ENCODE peak calls at places on chromosome 15, in four cellular contexts. W is GM23248; K is thoracic aorta; D is naive thymus-derived CD4-positive, alpha-beta T cell. Y is an unnamed sample.

GRCh38 chr15:93088981-93089854 is at the start of gene RGMA:
- DNase-seq in W (peak; percentile 23), K (no peak), D (no peak), Y (no peak)

GRCh38 chr15:100893964-100894295 is 14.3 kb downstream of the ALDH1A3 start:
- DNase-seq in W (no peak), K (no peak), D (no peak), Y (no peak)

GRCh38 chr15:99051308-99051707 is 43.7 kb upstream of the PGPEP1L start:
- DNase-seq in W (no peak), K (no peak), D (no peak), Y (no peak)

GRCh38 chr15:75043509-75044257 is 20.3 kb downstream of the PPCDC start:
- DNase-seq in W (peak; percentile 100), K (peak; percentile 93), D (no peak), Y (peak; percentile 99)

GRCh38 chr15:54789377-54789776 is 407.4 kb downstream of the RSL24D1 start:
- DNase-seq in W (no peak), K (no peak), D (no peak), Y (no peak)

GRCh38 chr15:70083423-70083822 is 14.3 kb downstream of the TLE3 start:
- DNase-seq in W (no peak), K (no peak), D (no peak), Y (no peak)

GRCh38 chr15:73941871-73942635 is 15.8 kb downstream of the LOXL1 start:
- DNase-seq in W (no peak), K (no peak), D (no peak), Y (peak; percentile 64)

GRCh38 chr15:52183562-52184173 is 7.5 kb downstream of the GNB5 start:
- DNase-seq in W (peak; percentile 70), K (no peak), D (no peak), Y (no peak)

GRCh38 chr15:35293353-35294130 is 208.4 kb upstream of the NANOGP8 start:
- DNase-seq in W (peak; percentile 82), K (no peak), D (no peak), Y (no peak)

GRCh38 chr15:88900309-88900981 is 5.1 kb upstream of the HAPLN3 start:
- DNase-seq in W (peak; percentile 73), K (no peak), D (no peak), Y (no peak)

GRCh38 chr15:90095521-90095959 is 6.7 kb downstream of the IDH2 start:
- DNase-seq in W (no peak), K (no peak), D (no peak), Y (no peak)
- H3K4me1 ChIP-seq in W (peaks cover 38% of the 10 kb centered on the region), K (peaks cover 47% of the 10 kb centered on the region), D (peaks cover 56% of the 10 kb centered on the region), Y (peaks cover 26% of the 10 kb centered on the region)

DNA sequence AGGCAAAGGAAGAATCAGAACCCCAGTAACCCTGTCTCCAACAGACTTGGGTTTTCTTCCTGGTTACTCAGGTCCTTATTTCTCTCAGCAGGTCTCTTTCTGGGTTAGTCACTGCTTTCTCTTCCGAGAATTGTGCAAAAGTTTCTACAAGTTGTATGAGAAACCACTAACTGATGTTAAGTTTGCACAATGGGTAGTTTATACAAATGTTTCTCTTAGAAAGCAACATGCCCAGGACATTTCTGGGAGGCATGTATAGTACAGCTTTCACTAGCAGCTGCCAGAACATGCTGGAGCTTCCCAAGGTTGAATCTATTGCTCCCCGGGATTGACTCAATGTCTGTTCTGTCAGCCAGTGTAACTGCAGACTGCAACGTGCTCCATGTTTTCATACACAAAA is 887.7 kb downstream of the MCTP2 start:
- DNase-seq in W (peak; percentile 13), K (no peak), D (no peak), Y (no peak)
- H3K9me3 ChIP-seq in W (no peaks in the 10 kb centered on the region), K (no peaks in the 10 kb centered on the region), D (no peaks in the 10 kb centered on the region), Y (no peaks in the 10 kb centered on the region)

GRCh38 chr15:39236375-39236774 is 344.5 kb upstream of the THBS1 start:
- DNase-seq in W (no peak), K (no peak), D (no peak), Y (no peak)

GRCh38 chr15:39232512-39232911 is 348.4 kb upstream of the THBS1 start:
- DNase-seq in W (peak; percentile 93), K (no peak), D (no peak), Y (no peak)

GRCh38 chr15:39239562-39239961 is 341.3 kb upstream of the THBS1 start:
- DNase-seq in W (peak; percentile 48), K (no peak), D (no peak), Y (no peak)

GRCh38 chr15:39238443-39238842 is 342.4 kb upstream of the THBS1 start:
- DNase-seq in W (no peak), K (no peak), D (no peak), Y (no peak)

DNA sequence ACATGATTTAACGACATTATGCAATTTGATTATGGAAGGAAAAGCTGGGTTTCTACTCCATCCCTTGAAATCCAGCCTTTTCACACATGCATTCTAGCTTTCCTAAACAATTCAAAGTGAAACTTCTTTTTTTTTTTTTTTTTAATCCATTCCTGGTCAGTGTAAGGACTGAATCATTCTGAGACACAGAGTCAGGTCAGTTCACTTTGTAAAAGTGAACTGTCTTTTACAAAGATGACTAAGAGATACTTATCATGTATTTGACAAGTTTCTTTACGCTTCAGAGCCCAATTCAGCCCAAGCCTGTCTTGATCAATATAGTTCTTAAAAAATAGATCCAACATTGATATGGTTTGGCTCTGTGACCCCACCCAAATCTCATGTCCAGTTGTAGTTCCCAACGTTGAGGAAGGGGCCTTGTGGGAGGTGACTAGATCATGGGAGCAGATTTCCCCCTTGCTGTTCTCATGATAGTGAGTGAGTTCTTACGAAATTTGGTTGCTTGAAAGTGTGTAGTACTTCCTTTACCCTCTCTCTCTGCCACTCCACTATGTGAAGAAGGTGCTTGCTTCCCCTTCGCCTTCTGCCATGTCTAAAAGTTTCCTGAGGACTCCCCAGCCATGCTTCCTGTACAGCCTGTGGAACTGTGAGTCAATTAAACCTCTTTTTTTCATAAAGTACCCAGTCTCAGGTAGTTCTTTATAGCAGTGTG is 345.6 kb upstream of the THBS1 start:
- DNase-seq in W (peak; percentile 76), K (no peak), D (no peak), Y (no peak)
- H3K4me1 ChIP-seq in W (peaks cover 51% of the 10 kb centered on the region), K (no peaks in the 10 kb centered on the region), D (no peaks in the 10 kb centered on the region), Y (no peaks in the 10 kb centered on the region)

DNA sequence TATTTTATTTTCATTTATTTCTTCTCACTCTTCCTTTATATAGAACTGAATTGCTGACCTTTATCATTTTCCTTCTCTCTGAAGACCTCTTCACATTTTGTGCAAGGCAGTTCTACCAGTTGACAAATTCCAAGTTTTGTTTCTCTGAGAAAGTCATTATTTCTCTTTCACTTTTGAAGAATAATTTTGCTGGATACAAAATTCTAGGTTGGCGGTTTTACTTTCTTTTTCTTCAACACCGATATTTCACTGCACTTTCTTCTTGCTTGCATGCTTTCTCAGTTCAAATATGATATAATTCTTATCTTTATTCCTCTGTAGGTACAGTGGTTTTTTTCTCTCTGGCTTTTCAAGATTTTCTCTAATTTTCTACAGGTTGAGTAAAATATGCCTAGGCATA is 15.9 kb downstream of the RFX7 start:
- DNase-seq in W (no peak), K (no peak), D (no peak), Y (no peak)
- H3K9me3 ChIP-seq in W (no peaks in the 10 kb centered on the region), K (peaks cover 16% of the 10 kb centered on the region), D (no peaks in the 10 kb centered on the region), Y (peaks cover 11% of the 10 kb centered on the region)

DNA sequence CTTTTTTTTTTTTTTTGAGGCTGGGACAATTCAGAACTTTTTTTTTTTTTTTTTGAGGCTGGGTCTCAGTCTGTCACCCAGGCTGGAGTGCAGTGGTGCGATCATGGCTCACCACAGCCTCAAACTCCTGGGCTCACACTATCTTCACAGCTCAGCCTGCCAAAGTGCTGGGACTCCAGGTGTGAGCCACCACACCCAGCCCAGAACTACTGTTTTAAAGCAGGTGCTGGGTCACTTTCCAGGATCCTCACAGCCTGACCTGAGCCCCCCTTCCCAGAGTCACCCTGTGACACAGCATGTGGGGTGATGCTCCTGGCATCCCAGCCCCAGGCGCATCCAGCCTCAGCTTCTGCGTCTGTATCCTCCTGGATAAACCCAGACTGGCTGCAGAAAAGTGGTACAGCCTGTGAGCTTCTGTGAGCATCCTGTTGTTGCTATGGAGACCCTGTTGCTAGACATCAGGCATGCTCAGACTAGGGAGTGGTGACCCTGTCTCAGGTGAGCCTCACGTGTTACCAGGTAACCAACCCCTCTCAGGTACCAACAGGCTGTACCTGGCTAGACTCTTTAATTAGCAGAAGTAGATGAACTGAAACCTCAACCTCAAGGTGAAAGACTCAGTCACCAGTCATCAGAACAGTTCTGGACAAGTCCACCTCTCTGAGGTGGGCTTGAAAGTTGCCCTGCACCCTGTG is 15.0 kb downstream of the KLF13 start:
- DNase-seq in W (no peak), K (no peak), D (peak; percentile 59), Y (no peak)
- H3K4me1 ChIP-seq in W (peaks cover 28% of the 10 kb centered on the region), K (peaks cover 99% of the 10 kb centered on the region), D (peaks cover 100% of the 10 kb centered on the region), Y (peaks cover 53% of the 10 kb centered on the region)